ENCODE peak calls at places on chromosome 15, in seven cellular contexts. T is GM23338; K is CD8-positive, alpha-beta memory T cell; C is aorta; Y is tibial artery; B is body of pancreas; W is Peyer's patch. Q is an unnamed sample. For H3K36me3, the result is how much of the 10 kb centered on the place peaks cover.

GRCh38 chr15:90664650-90665287 is 52.4 kb upstream of the BLM start:
- DNase-seq in T (peak), K (no peak), C (peak), Y (peak), B (peak), W (peak), Q (no peak)

GRCh38 chr15:51267714-51268105 is 70.7 kb downstream of the CYP19A1 start:
- DNase-seq in T (peak), K (no peak), C (peak), Y (no peak), B (peak), W (no peak), Q (no peak)

GRCh38 chr15:101323793-101324505 is 28.9 kb upstream of the SNRPA1 start:
- DNase-seq in T (no peak), K (no peak), C (no peak), Y (no peak), B (peak), W (peak), Q (no peak)

GRCh38 chr15:90873488-90873997 is 5.2 kb downstream of the FURIN start:
- DNase-seq in T (no peak), K (no peak), C (no peak), Y (no peak), B (no peak), W (no peak), Q (no peak)

GRCh38 chr15:88066758-88067157 is 189.8 kb downstream of the NTRK3 start:
- DNase-seq in T (peak), K (no peak), C (no peak), Y (no peak), B (no peak), W (no peak), Q (no peak)

GRCh38 chr15:100842756-100843730 is 36.6 kb upstream of the ALDH1A3 start:
- DNase-seq in T (no peak), K (no peak), C (no peak), Y (no peak), B (no peak), W (no peak), Q (no peak)

GRCh38 chr15:63532307-63532744 is 27.9 kb downstream of the USP3 start:
- DNase-seq in T (no peak), K (no peak), C (no peak), Y (no peak), B (no peak), W (no peak), Q (no peak)

GRCh38 chr15:78616506-78616905 is 4.3 kb downstream of the CHRNA3 start:
- DNase-seq in T (no peak), K (no peak), C (no peak), Y (no peak), B (no peak), W (no peak), Q (no peak)

GRCh38 chr15:60520825-60521368 is 42.0 kb upstream of the ICE2 start:
- DNase-seq in T (peak), K (peak), C (peak), Y (peak), B (peak), W (peak), Q (peak)

GRCh38 chr15:90839187-90840071 is 29.0 kb upstream of the FURIN start:
- DNase-seq in T (peak), K (no peak), C (peak), Y (no peak), B (no peak), W (peak), Q (peak)

GRCh38 chr15:72047020-72047419 is 70.9 kb downstream of the MYO9A start:
- DNase-seq in T (no peak), K (no peak), C (no peak), Y (no peak), B (no peak), W (no peak), Q (no peak)

GRCh38 chr15:49847937-49848823 is 227.3 kb downstream of the DTWD1 start:
- DNase-seq in T (no peak), K (no peak), C (no peak), Y (no peak), B (no peak), W (no peak), Q (no peak)

GRCh38 chr15:49895337-49896223 is 223.5 kb downstream of the ATP8B4 start:
- DNase-seq in T (peak), K (no peak), C (no peak), Y (no peak), B (no peak), W (no peak), Q (no peak)

GRCh38 chr15:65323071-65323511 is 18.6 kb downstream of the RNU5B-1 start:
- DNase-seq in T (no peak), K (no peak), C (no peak), Y (no peak), B (no peak), W (no peak), Q (no peak)

GRCh38 chr15:46773016-46773415 is 944.3 kb upstream of the SEMA6D start:
- DNase-seq in T (no peak), K (no peak), C (no peak), Y (no peak), B (no peak), W (no peak), Q (no peak)

GRCh38 chr15:58980351-58980939 is 7.0 kb upstream of the RNF111 start:
- DNase-seq in T (peak), K (no peak), C (no peak), Y (no peak), B (no peak), W (no peak), Q (no peak)

GRCh38 chr15:91866371-91866905 is 12.9 kb downstream of the SLCO3A1 start:
- DNase-seq in T (no peak), K (no peak), C (no peak), Y (peak), B (no peak), W (no peak), Q (no peak)

GRCh38 chr15:97791824-97792792 is 168.4 kb upstream of the ARRDC4 start:
- DNase-seq in T (peak), K (no peak), C (no peak), Y (no peak), B (no peak), W (no peak), Q (no peak)

GRCh38 chr15:89361451-89362202 is 27.0 kb upstream of the POLG start:
- DNase-seq in T (peak), K (peak), C (peak), Y (peak), B (peak), W (peak), Q (peak)

GRCh38 chr15:57395292-57395691 is 19.0 kb downstream of the CGNL1 start:
- DNase-seq in T (no peak), K (no peak), C (no peak), Y (no peak), B (no peak), W (no peak), Q (no peak)

GRCh38 chr15:77013786-77014136 is 18.8 kb downstream of the PSTPIP1 start:
- DNase-seq in T (no peak), K (peak), C (no peak), Y (no peak), B (no peak), W (peak), Q (peak)

GRCh38 chr15:41017051-41017735 is 63.9 kb downstream of the CHAC1 start:
- DNase-seq in T (no peak), K (no peak), C (no peak), Y (no peak), B (no peak), W (no peak), Q (no peak)

GRCh38 chr15:46091860-46092450 is 457.1 kb downstream of the SQOR start:
- DNase-seq in T (peak), K (no peak), C (no peak), Y (no peak), B (peak), W (no peak), Q (no peak)

GRCh38 chr15:73305331-73306211 is 63.2 kb downstream of the HCN4 start:
- DNase-seq in T (peak), K (no peak), C (no peak), Y (no peak), B (no peak), W (no peak), Q (no peak)

GRCh38 chr15:61921093-61921492 is 139.2 kb downstream of the VPS13C start:
- DNase-seq in T (no peak), K (no peak), C (no peak), Y (no peak), B (no peak), W (no peak), Q (no peak)

GRCh38 chr15:39232512-39232911 is 348.4 kb upstream of the THBS1 start:
- DNase-seq in T (no peak), K (no peak), C (no peak), Y (no peak), B (no peak), W (no peak), Q (no peak)

GRCh38 chr15:70512772-70513362 is 250.5 kb downstream of the UACA start:
- DNase-seq in T (peak), K (peak), C (no peak), Y (no peak), B (no peak), W (peak), Q (peak)

GRCh38 chr15:39828374-39828931 is 45.8 kb upstream of the FSIP1 start:
- DNase-seq in T (no peak), K (no peak), C (no peak), Y (no peak), B (peak), W (no peak), Q (no peak)

GRCh38 chr15:41876007-41876406 is 17.8 kb downstream of the SPTBN5 start:
- DNase-seq in T (no peak), K (no peak), C (no peak), Y (no peak), B (no peak), W (no peak), Q (no peak)

GRCh38 chr15:63277044-63277892 is at the start of gene APH1B:
- DNase-seq in T (peak), K (peak), C (peak), Y (peak), B (peak), W (peak), Q (peak)

GRCh38 chr15:91853968-91854943 is 748 bp downstream of the SLCO3A1 start:
- DNase-seq in T (peak), K (peak), C (peak), Y (peak), B (peak), W (peak), Q (peak)

GRCh38 chr15:72803006-72803405 is 19.4 kb upstream of the ADPGK start:
- DNase-seq in T (no peak), K (no peak), C (no peak), Y (no peak), B (no peak), W (no peak), Q (no peak)

GRCh38 chr15:90201944-90202375 is 830 bp downstream of the SEMA4B start:
- DNase-seq in T (peak), K (no peak), C (no peak), Y (no peak), B (no peak), W (no peak), Q (no peak)

GRCh38 chr15:39125904-39126303 is 455.0 kb upstream of the THBS1 start:
- DNase-seq in T (peak), K (peak), C (no peak), Y (no peak), B (peak), W (peak), Q (no peak)

GRCh38 chr15:35506272-35506870 is 39.6 kb downstream of the DPH6 start:
- DNase-seq in T (peak), K (no peak), C (no peak), Y (no peak), B (no peak), W (no peak), Q (no peak)

GRCh38 chr15:63348392-63348791 is 33.3 kb downstream of the CA12 start:
- DNase-seq in T (no peak), K (no peak), C (peak), Y (peak), B (peak), W (no peak), Q (no peak)

GRCh38 chr15:66233487-66234415 is 19.8 kb downstream of the MEGF11 start:
- DNase-seq in T (peak), K (no peak), C (no peak), Y (no peak), B (no peak), W (no peak), Q (no peak)

GRCh38 chr15:52551762-52552161 is 17.1 kb downstream of the ARPP19 start:
- DNase-seq in T (no peak), K (no peak), C (peak), Y (no peak), B (no peak), W (no peak), Q (no peak)
- H3K27ac ChIP-seq in T (no peak), K (no peak), C (no peak), Y (no peak), B (peak), W (no peak), Q (no peak)

DNA sequence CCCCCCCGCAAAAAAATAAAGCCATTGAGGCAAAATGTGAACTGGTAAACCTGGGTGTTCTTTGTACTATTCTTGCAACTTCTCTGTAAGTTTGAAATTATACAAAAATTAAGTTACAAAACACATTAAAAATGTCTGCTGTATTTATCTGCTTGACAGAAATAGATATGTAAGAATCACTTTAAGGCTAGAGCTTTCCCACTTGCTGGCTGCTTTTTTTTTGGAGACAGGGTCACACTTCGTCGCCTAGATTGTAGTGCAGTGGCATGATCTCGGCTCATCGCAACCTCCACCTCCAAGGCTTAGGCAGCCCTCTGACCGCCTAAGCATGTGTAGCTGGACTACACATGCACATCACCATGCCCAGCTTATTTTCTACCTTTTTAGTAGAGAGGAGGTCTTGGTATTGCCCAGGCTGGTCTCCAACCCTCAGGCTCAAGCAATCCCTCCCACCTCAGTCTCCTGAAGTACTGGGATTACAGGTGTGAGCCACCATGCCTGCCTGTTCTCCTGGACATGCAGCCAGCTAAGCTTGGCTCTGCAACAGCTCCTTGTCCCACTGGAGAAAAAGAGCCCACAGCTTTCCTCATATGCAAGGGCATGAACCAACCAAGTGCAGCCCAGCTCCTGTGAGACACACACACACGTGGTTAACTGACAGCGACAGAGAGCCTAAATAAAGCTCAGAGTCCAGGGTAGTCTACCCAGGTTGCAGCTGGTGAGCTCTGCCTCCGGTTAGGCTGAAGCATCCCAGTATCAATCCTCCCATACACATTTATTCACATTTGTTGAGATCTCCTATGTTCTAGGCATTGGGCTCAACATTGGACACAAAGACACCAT is 4.5 kb downstream of the RPS17 start:
- DNase-seq in T (no peak), K (no peak), C (no peak), Y (no peak), B (no peak), W (no peak), Q (no peak)
- H3K36me3 ChIP-seq in T (half or more), K (under half), C (under half), Y (half or more), B (under half), W (half or more), Q (half or more)

GRCh38 chr15:95839367-95839782 is 491.1 kb upstream of the NR2F2 start:
- DNase-seq in T (no peak), K (no peak), C (no peak), Y (no peak), B (no peak), W (no peak), Q (no peak)

GRCh38 chr15:95843241-95843851 is 487.2 kb upstream of the NR2F2 start:
- DNase-seq in T (no peak), K (no peak), C (no peak), Y (no peak), B (no peak), W (no peak), Q (no peak)

GRCh38 chr15:95840004-95840403 is 490.5 kb upstream of the NR2F2 start:
- DNase-seq in T (no peak), K (no peak), C (peak), Y (peak), B (no peak), W (peak), Q (no peak)

GRCh38 chr15:95845862-95846515 is 484.5 kb upstream of the NR2F2 start:
- DNase-seq in T (no peak), K (no peak), C (peak), Y (no peak), B (no peak), W (no peak), Q (no peak)

DNA sequence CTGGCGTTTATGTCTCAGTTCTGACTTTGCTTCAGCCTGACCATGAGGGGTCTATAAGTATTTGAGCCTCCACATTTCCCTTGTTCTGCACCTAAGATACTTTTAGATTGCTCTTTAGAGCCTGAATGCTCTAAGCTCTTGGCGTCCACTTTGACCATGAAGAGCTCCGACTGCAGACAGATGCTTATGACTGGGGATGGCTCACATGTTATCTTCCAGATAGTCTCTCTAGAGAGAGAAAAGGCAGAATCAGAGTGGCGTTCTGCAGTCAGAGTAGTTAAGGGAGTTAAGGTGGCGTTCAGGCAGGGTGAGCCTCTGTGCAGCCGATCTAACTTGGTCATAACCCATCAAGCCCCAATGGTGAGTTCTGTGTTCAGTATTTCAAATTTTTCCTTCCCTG is 487.9 kb upstream of the NR2F2 start:
- DNase-seq in T (no peak), K (no peak), C (no peak), Y (no peak), B (no peak), W (no peak), Q (no peak)
- H3K27ac ChIP-seq in T (no peak), K (no peak), C (peak), Y (peak), B (no peak), W (no peak), Q (no peak)

DNA sequence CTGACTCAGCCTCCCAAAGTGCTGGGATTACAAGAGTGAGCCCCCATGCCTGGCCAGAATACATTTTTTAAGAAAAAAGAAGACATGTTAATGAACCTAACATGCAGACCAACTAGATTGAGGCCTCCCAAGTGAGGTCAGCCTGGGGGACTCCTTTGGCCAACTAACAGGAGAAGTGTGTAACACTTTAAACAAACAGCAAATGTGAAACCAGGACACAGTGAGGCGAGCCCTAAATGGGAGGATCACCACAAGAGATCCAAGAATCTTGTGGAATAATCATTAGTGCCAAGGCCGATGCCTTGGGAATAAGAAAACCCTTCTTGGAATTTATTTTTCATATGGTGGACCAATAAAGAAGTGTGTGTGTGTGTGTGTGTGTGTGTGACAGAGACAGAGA is 73.9 kb downstream of the ATP10A start:
- DNase-seq in T (no peak), K (no peak), C (no peak), Y (peak), B (no peak), W (peak), Q (no peak)
- H3K36me3 ChIP-seq in T (under half), K (under half), C (under half), Y (under half), B (under half), W (under half), Q (under half)

GRCh38 chr15:98874773-98875172 is 132.8 kb downstream of the PGPEP1L start:
- DNase-seq in T (no peak), K (no peak), C (no peak), Y (no peak), B (no peak), W (no peak), Q (no peak)

GRCh38 chr15:98876461-98877369 is 130.9 kb downstream of the PGPEP1L start:
- DNase-seq in T (no peak), K (no peak), C (no peak), Y (no peak), B (no peak), W (no peak), Q (no peak)

GRCh38 chr15:98878862-98879261 is 128.7 kb downstream of the PGPEP1L start:
- DNase-seq in T (no peak), K (no peak), C (no peak), Y (no peak), B (no peak), W (no peak), Q (no peak)

GRCh38 chr15:98875309-98875708 is 132.3 kb downstream of the PGPEP1L start:
- DNase-seq in T (no peak), K (no peak), C (no peak), Y (no peak), B (no peak), W (no peak), Q (no peak)

DNA sequence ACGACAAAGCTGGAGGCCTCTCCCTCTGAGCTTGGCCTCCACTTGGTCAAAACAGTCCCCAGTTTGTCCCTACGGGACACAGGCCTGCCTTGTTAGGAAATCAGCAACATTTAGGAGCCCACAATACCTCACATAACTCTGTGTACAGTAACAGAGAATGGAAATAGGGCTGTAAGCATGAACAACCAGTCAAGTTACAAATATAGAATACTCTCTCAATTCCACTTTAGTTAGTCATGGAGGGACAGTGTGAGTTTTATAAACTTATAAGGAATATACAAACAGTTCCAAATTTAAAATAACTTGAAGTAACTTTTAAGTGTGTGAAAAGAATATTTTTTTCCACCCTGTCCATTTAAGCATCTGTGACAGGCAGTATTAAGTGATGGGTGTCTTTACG is 129.4 kb downstream of the PGPEP1L start:
- DNase-seq in T (no peak), K (no peak), C (no peak), Y (no peak), B (no peak), W (no peak), Q (no peak)
- H3K27ac ChIP-seq in T (peak), K (no peak), C (peak), Y (peak), B (no peak), W (peak), Q (no peak)

GRCh38 chr15:68307131-68307928 is 29.8 kb downstream of the FEM1B start:
- DNase-seq in T (no peak), K (no peak), C (no peak), Y (no peak), B (no peak), W (peak), Q (no peak)
- H3K36me3 ChIP-seq in T (under half), K (under half), C (under half), Y (under half), B (under half), W (under half), Q (under half)

DNA sequence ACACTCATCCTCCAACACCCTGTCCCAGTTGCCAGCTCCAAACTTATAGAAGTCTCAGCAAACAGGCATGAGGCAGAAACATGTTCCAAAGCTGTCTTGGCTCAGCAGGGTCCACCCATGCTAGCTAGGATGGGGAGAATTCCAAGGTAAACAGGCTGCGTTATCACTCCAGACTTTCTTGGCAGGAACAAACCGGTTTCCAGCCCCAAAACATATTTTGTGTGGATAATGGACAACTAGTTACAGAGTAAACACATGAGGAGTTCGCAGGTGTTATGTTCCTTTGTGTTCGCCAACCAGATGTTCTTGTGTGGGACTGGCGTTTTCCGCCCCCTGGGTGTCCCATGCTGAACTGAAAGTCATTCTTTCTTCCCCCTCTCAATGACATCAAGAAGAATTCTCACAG is 396.9 kb upstream of the RGMA start:
- DNase-seq in T (no peak), K (no peak), C (no peak), Y (peak), B (peak), W (no peak), Q (no peak)
- H3K27ac ChIP-seq in T (no peak), K (no peak), C (no peak), Y (peak), B (peak), W (no peak), Q (no peak)